ENCODE peak calls at places on chromosomes 16 and 17, in nine cellular contexts. U is heart left ventricle, K is A673, I is heart right ventricle, P is OCI-LY7, D is adrenal gland, Q is suprapubic skin, B is GM23248, G is tibial artery. V is an unnamed sample.

GRCh38 chr17:83079766-83080616 is 582 bp downstream of the METRNL start:
- DNase-seq in U (no peak), K (no peak), I (no peak), P (peak; percentile 41), D (no peak), Q (no peak), B (peak; percentile 67), G (no peak), V (no peak)

GRCh38 chr16:11356573-11357331 is 11.5 kb downstream of the RMI2 start:
- DNase-seq in U (peak; percentile 86), K (peak; percentile 82), I (peak; percentile 62), P (peak; percentile 78), D (peak; percentile 56), Q (no peak), B (peak; percentile 77), G (peak; percentile 52), V (peak; percentile 81)

GRCh38 chr17:7477392-7478275 is 1.8 kb downstream of the ZBTB4 start:
- DNase-seq in U (peak; percentile 71), K (no peak), I (peak; percentile 41), P (no peak), D (no peak), Q (no peak), B (peak; percentile 92), G (peak; percentile 64), V (peak; percentile 83)

GRCh38 chr16:49483651-49484451 is 110.2 kb downstream of the C16orf78 start:
- DNase-seq in U (no peak), K (no peak), I (no peak), P (peak; percentile 53), D (no peak), Q (peak; percentile 47), B (no peak), G (peak; percentile 5), V (no peak)

GRCh38 chr17:74545456-74546230 is at the start of gene CD300C:
- DNase-seq in U (no peak), K (no peak), I (no peak), P (no peak), D (no peak), Q (no peak), B (peak; percentile 64), G (peak; percentile 40), V (no peak)

GRCh38 chr17:57838857-57839570 is 10.8 kb downstream of the MRPS23 start:
- DNase-seq in U (no peak), K (no peak), I (no peak), P (no peak), D (no peak), Q (no peak), B (no peak), G (no peak), V (no peak)

GRCh38 chr17:1399366-1399678 is 700 bp downstream of the YWHAE start:
- DNase-seq in U (no peak), K (no peak), I (no peak), P (peak; percentile 63), D (no peak), Q (peak; percentile 82), B (no peak), G (peak; percentile 38), V (peak; percentile 70)

GRCh38 chr17:78168906-78169793 is 769 bp downstream of the SYNGR2 start:
- DNase-seq in U (peak; percentile 69), K (peak; percentile 70), I (peak; percentile 68), P (peak; percentile 51), D (peak; percentile 66), Q (no peak), B (peak; percentile 66), G (peak; percentile 61), V (peak; percentile 86)

GRCh38 chr16:12061336-12062055 is 85.0 kb downstream of the SNX29 start:
- DNase-seq in U (no peak), K (no peak), I (no peak), P (no peak), D (no peak), Q (no peak), B (peak; percentile 50), G (no peak), V (peak; percentile 59)

GRCh38 chr17:56717471-56717870 is 116.2 kb downstream of the C17orf67 start:
- DNase-seq in U (no peak), K (no peak), I (no peak), P (no peak), D (no peak), Q (no peak), B (no peak), G (no peak), V (no peak)

GRCh38 chr17:57665128-57665527 is 80.0 kb downstream of the CCDC182 start:
- DNase-seq in U (no peak), K (no peak), I (no peak), P (no peak), D (peak; percentile 25), Q (peak; percentile 31), B (no peak), G (no peak), V (no peak)

GRCh38 chr17:29664743-29665479 is 42.2 kb upstream of the CORO6 start:
- DNase-seq in U (no peak), K (no peak), I (no peak), P (no peak), D (no peak), Q (no peak), B (peak; percentile 87), G (no peak), V (no peak)

GRCh38 chr16:17475104-17475503 is 4.3 kb upstream of the XYLT1 start:
- DNase-seq in U (no peak), K (no peak), I (no peak), P (no peak), D (no peak), Q (no peak), B (no peak), G (no peak), V (no peak)

GRCh38 chr16:75305364-75306101 is 54.1 kb upstream of the BCAR1 start:
- DNase-seq in U (no peak), K (peak; percentile 99), I (peak; percentile 63), P (no peak), D (peak; percentile 80), Q (peak; percentile 89), B (peak; percentile 100), G (peak; percentile 91), V (peak; percentile 90)

GRCh38 chr17:27496501-27496943 is 40.3 kb downstream of the KSR1 start:
- DNase-seq in U (no peak), K (no peak), I (no peak), P (no peak), D (no peak), Q (no peak), B (no peak), G (no peak), V (no peak)

DNA sequence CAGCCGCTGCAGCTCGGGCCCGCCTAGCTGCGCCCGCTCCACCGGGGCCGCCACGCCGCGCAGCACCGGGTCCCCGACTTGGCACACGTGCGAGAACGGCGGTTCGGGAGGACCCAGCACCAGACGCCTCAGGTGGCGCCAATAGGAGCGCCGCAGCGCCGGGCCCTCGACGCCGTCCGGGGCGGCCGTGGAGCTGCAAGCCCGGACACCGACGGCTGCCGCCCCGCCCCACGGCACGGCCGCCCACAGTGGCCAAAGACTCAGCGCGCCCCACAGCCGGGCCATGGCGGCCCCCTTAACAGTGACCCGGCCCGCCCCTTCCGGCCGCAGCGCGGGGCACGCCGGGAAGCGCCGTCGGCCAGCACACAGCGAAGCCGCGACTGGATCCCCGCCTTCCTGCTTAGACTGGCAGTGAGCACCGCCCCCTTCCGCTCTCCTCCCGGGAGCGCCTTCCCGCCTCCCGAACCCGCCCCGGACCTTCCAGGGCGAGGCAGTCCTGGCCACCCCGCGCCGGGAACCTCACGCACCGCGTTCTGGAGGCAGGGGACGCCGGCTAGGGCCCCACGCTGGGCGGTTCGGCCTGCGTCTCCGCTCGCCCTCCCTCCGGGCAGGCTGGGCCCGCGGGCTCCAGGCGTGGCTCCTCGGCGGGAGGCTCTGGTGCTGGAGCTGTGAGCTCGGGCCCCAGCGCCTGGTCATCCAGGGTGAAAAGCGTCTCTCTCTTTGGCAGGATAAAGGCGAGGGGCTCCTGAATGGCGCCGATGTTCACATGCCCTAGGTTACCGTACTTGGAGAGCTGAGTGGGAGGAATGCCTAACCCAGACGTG is at the start of gene PDF:
- DNase-seq in U (peak; percentile 96), K (peak; percentile 97), I (peak; percentile 95), P (peak; percentile 90), D (peak; percentile 93), Q (peak; percentile 97), B (peak; percentile 99), G (peak; percentile 96), V (peak; percentile 98)
- H3K4me1 ChIP-seq in U (peaks cover 51% of the 10 kb centered on the region), K (peaks cover 18% of the 10 kb centered on the region), I (peaks cover 51% of the 10 kb centered on the region), P (peaks cover 48% of the 10 kb centered on the region), D (peaks cover 47% of the 10 kb centered on the region), Q (peaks cover 28% of the 10 kb centered on the region), B (peaks cover 28% of the 10 kb centered on the region), G (no peaks in the 10 kb centered on the region), V (no peaks in the 10 kb centered on the region)

GRCh38 chr17:65530985-65531507 is 30.4 kb downstream of the AXIN2 start:
- DNase-seq in U (no peak), K (no peak), I (peak; percentile 32), P (no peak), D (no peak), Q (no peak), B (peak; percentile 54), G (no peak), V (no peak)
- H3K4me3 ChIP-seq in U (no peak overlapping the region), K (no peak overlapping the region), I (no peak overlapping the region), P (no peak overlapping the region), D (no peak overlapping the region), Q (no peak overlapping the region), B (no peak overlapping the region), G (no peak overlapping the region), V (no peak overlapping the region)

GRCh38 chr16:54525104-54525503 is 238.5 kb upstream of the IRX3 start:
- DNase-seq in U (no peak), K (no peak), I (no peak), P (no peak), D (no peak), Q (no peak), B (no peak), G (no peak), V (no peak)
- H3K27ac ChIP-seq in U (no peak overlapping the region), K (no peak overlapping the region), I (no peak overlapping the region), P (no peak overlapping the region), D (no peak overlapping the region), Q (no peak overlapping the region), B (no peak overlapping the region), G (no peak overlapping the region), V (no peak overlapping the region)

DNA sequence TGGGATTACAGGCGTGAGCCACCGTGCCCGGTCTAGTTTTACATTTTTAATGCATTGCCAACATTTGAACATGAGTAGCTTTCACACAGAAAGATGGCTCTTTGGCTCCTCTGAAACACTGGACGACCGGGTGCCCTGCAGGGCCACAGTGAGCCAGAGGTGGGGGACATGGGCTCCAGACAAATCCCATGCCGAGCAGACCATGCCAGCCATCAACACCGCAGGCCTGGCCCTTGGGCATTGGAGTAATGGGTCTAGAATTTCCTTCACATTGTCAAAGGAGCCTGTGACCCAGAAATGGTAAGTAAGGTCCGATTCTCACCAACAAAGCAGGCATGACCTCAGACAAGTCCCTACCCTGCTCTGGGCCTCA is 21.4 kb upstream of the MPRIP start:
- DNase-seq in U (peak; percentile 19), K (no peak), I (no peak), P (no peak), D (no peak), Q (no peak), B (peak; percentile 17), G (no peak), V (no peak)
- H3K4me1 ChIP-seq in U (peaks cover 33% of the 10 kb centered on the region), K (peaks cover 23% of the 10 kb centered on the region), I (peaks cover 45% of the 10 kb centered on the region), P (no peaks in the 10 kb centered on the region), D (no peaks in the 10 kb centered on the region), Q (peaks cover 31% of the 10 kb centered on the region), B (peaks cover 15% of the 10 kb centered on the region), G (no peaks in the 10 kb centered on the region), V (no peaks in the 10 kb centered on the region)

V was measured in aorta.